ENCODE peak calls at places on chromosomes 7 and 10, in eight cellular contexts. D is cardiac fibroblast, B is AML-193, Y is AG09309, V is NAMALWA, N is WTC11, P is cardiac septum, R is transverse colon. Z is an unnamed sample.

GRCh38 chr7:46486264-46487206 is 565.5 kb upstream of the IGFBP3 start:
- DNase-seq in D (peak), Y (peak), V (no peak), R (peak), N (no peak), P (no peak), B (no peak), Z (no peak)

GRCh38 chr10:629186-629998 is 60.1 kb downstream of the DIP2C start:
- DNase-seq in N (no peak), R (no peak), Y (no peak), P (no peak), D (no peak), V (no peak), B (no peak), Z (no peak)

GRCh38 chr7:101159696-101160674 is 5.4 kb downstream of the VGF start:
- DNase-seq in P (no peak), Y (no peak), N (no peak), D (peak), V (no peak), R (no peak), B (no peak), Z (peak)

GRCh38 chr7:100584677-100585510 is 1.0 kb downstream of the LRCH4 start:
- DNase-seq in B (no peak), R (peak), D (peak), P (no peak), Y (peak), V (peak), N (peak), Z (peak)

GRCh38 chr10:122911889-122912484 is 1.6 kb downstream of the FAM24A start:
- DNase-seq in D (peak), B (peak), V (peak), Y (no peak), P (no peak), R (peak), N (peak), Z (peak)

GRCh38 chr7:20214787-20215669 is 2.2 kb downstream of the MACC1 start:
- DNase-seq in D (no peak), R (no peak), N (no peak), B (no peak), Y (no peak), V (peak), P (no peak), Z (no peak)

GRCh38 chr7:12674861-12675260 is 12.6 kb upstream of the ARL4A start:
- DNase-seq in R (peak), B (peak), Y (no peak), D (peak), V (peak), P (no peak), N (no peak), Z (peak)

GRCh38 chr10:110881905-110882304 is 10.2 kb downstream of the PDCD4 start:
- DNase-seq in B (no peak), P (no peak), V (no peak), R (no peak), N (no peak), Y (no peak), D (no peak), Z (no peak)

GRCh38 chr10:81784111-81784597 is 90.8 kb upstream of the NRG3 start:
- DNase-seq in V (no peak), P (no peak), B (no peak), R (no peak), D (no peak), Y (no peak), N (no peak), Z (no peak)

GRCh38 chr10:42952358-42952757 is 124.5 kb upstream of the RET start:
- DNase-seq in Y (no peak), R (no peak), V (no peak), N (peak), D (no peak), B (no peak), P (peak), Z (peak)

GRCh38 chr7:25852249-25852994 is 299.6 kb upstream of the NFE2L3 start:
- DNase-seq in D (peak), R (peak), Y (no peak), V (no peak), P (no peak), B (no peak), N (peak), Z (peak)